ENCODE peak calls at places on chromosome 15, in nine cellular contexts. W, Z, G, C, H, Y, T, N and L are unnamed samples.

GRCh38 chr15:57281357-57281756 is 94.9 kb upstream of the CGNL1 start:
- DNase-seq in Y (no peak), T (no peak), C (no peak), H (no peak), Z (no peak), W (no peak), G (no peak), N (peak; percentile 52), L (no peak)

GRCh38 chr15:60020736-60021135 is 16.6 kb downstream of the FOXB1 start:
- DNase-seq in T (no peak), G (no peak), W (no peak), C (no peak), N (no peak), Y (no peak), Z (no peak), H (no peak), L (no peak)

GRCh38 chr15:67917037-67917436 is 77.2 kb upstream of the RNU6-1 start:
- DNase-seq in W (no peak), G (no peak), Y (no peak), H (no peak), N (no peak), Z (peak; percentile 81), C (no peak), T (no peak), L (no peak)

GRCh38 chr15:22960587-22960986 is 19.6 kb downstream of the CYFIP1 start:
- DNase-seq in W (no peak), Z (no peak), N (no peak), Y (no peak), T (no peak), H (no peak), G (no peak), C (no peak), L (no peak)

GRCh38 chr15:55221090-55222011 is 24.6 kb upstream of the RSL24D1 start:
- DNase-seq in Y (no peak), H (no peak), N (peak; percentile 35), W (peak; percentile 18), C (peak; percentile 83), G (no peak), T (no peak), Z (no peak), L (peak; percentile 78)

GRCh38 chr15:32844118-32844711 is 126.4 kb downstream of the GREM1 start:
- DNase-seq in G (no peak), Z (no peak), H (no peak), W (peak; percentile 28), T (no peak), C (no peak), Y (no peak), N (peak; percentile 60), L (peak; percentile 30)

GRCh38 chr15:58864602-58865419 is 68.7 kb downstream of the SLTM start:
- DNase-seq in C (no peak), W (peak; percentile 13), H (no peak), N (peak; percentile 80), G (no peak), Z (no peak), T (no peak), Y (peak; percentile 58), L (no peak)

GRCh38 chr15:39594764-39595620 is 14.1 kb downstream of the THBS1 start:
- DNase-seq in T (no peak), N (no peak), Z (no peak), H (no peak), C (peak; percentile 35), W (no peak), G (no peak), Y (no peak), L (no peak)

GRCh38 chr15:88002721-88003120 is 253.8 kb downstream of the NTRK3 start:
- DNase-seq in C (no peak), H (no peak), G (no peak), W (no peak), Y (no peak), Z (no peak), N (no peak), T (no peak), L (no peak)

GRCh38 chr15:100780208-100780800 is 99.3 kb upstream of the ALDH1A3 start:
- DNase-seq in Y (peak; percentile 5), Z (peak; percentile 15), C (no peak), T (no peak), H (no peak), N (no peak), W (no peak), G (no peak), L (no peak)

GRCh38 chr15:67915374-67916050 is 75.7 kb upstream of the RNU6-1 start:
- DNase-seq in T (no peak), H (no peak), C (no peak), W (peak; percentile 36), G (peak; percentile 77), Z (peak; percentile 72), N (peak; percentile 56), Y (peak; percentile 58), L (no peak)

GRCh38 chr15:39598958-39599845 is 18.3 kb downstream of the THBS1 start:
- DNase-seq in W (no peak), Z (no peak), T (no peak), G (no peak), Y (no peak), H (no peak), C (peak; percentile 23), N (no peak), L (no peak)

GRCh38 chr15:101615414-101615985 is 36.7 kb downstream of the TM2D3 start:
- DNase-seq in Z (no peak), C (no peak), T (no peak), W (no peak), Y (peak; percentile 38), G (no peak), N (no peak), H (no peak), L (no peak)

GRCh38 chr15:51600114-51600513 is 22.5 kb downstream of the DMXL2 start:
- DNase-seq in N (no peak), H (no peak), Z (no peak), C (peak; percentile 69), T (no peak), G (no peak), Y (no peak), W (no peak), L (peak; percentile 79)

GRCh38 chr15:62928242-62928995 is 114.1 kb upstream of the TPM1 start:
- DNase-seq in G (no peak), C (peak; percentile 91), N (no peak), W (peak; percentile 33), Z (no peak), Y (no peak), H (no peak), T (no peak), L (peak; percentile 57)

GRCh38 chr15:90891346-90891949 is 7.1 kb downstream of the FES start:
- DNase-seq in H (no peak), G (no peak), W (no peak), C (no peak), N (no peak), Y (no peak), Z (no peak), T (no peak), L (no peak)

GRCh38 chr15:73079570-73079969 is 27.3 kb downstream of the NEO1 start:
- DNase-seq in G (no peak), Z (no peak), T (no peak), C (no peak), Y (no peak), H (no peak), W (no peak), N (no peak), L (no peak)
- H3K27ac ChIP-seq in G (peak overlapping the region; percentile 35), Z (no peak overlapping the region), T (no peak overlapping the region), C (no peak overlapping the region), Y (no peak overlapping the region), H (no peak overlapping the region), W (no peak overlapping the region), N (no peak overlapping the region), L (no peak overlapping the region)

GRCh38 chr15:92954578-92954977 is 54.5 kb downstream of the CHD2 start:
- DNase-seq in W (peak; percentile 13), H (no peak), Z (no peak), G (no peak), C (no peak), Y (no peak), T (no peak), N (peak; percentile 50), L (no peak)
- TF ChIP-seq CTCF in W (peak; percentile 34), H (peak; percentile 26), Z (no peak), G (peak; percentile 19), C (peak; percentile 50), Y (no peak), T (no peak), N (peak; percentile 61), L (no peak)

GRCh38 chr15:89808160-89808870 is 6.3 kb downstream of the ANPEP start:
- DNase-seq in N (no peak), C (no peak), G (no peak), Z (no peak), H (no peak), Y (no peak), T (no peak), W (no peak), L (no peak)
- H3K27ac ChIP-seq in N (no peak overlapping the region), C (no peak overlapping the region), G (no peak overlapping the region), Z (no peak overlapping the region), H (no peak overlapping the region), Y (no peak overlapping the region), T (no peak overlapping the region), W (no peak overlapping the region), L (peak overlapping the region; percentile 89)

GRCh38 chr15:74820056-74820455 is 6.4 kb upstream of the CPLX3 start:
- DNase-seq in Z (no peak), Y (no peak), W (no peak), H (no peak), N (no peak), C (no peak), T (no peak), G (no peak), L (no peak)

GRCh38 chr15:74816624-74817369 is 4.2 kb downstream of the LMAN1L start:
- DNase-seq in C (no peak), N (peak; percentile 26), W (no peak), G (peak; percentile 54), Y (no peak), T (no peak), Z (no peak), H (no peak), L (no peak)

GRCh38 chr15:74815121-74815933 is 2.7 kb downstream of the LMAN1L start:
- DNase-seq in Z (no peak), Y (no peak), T (no peak), W (no peak), H (no peak), C (no peak), G (peak; percentile 82), N (no peak), L (no peak)

GRCh38 chr15:74815961-74816360 is 3.3 kb downstream of the LMAN1L start:
- DNase-seq in C (no peak), W (no peak), T (no peak), N (no peak), Y (no peak), H (no peak), G (no peak), Z (no peak), L (no peak)

DNA sequence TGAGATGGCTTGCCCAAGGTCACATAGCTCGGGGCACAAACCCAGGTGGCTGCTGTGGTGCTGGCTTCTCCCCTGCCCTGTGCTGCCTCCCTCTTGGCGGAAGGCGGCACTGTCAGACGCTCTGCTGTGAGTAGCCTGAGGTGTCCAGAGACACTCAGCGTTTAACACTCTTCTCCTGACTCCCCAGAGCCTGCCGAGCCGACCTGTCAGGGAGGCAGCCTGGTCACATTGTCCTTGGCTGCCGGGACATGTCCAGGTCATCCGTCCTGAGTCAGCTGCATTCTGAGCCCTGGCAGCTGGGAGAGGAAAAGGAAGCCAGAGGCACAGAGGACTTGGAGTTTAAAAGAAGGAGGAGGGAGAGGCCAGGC is 4.7 kb downstream of the LMAN1L start:
- DNase-seq in Y (no peak), T (no peak), H (no peak), C (peak; percentile 62), W (peak; percentile 42), G (peak; percentile 66), N (no peak), Z (no peak), L (peak; percentile 76)
- TF ChIP-seq CTCF in Y (no peak), T (peak; percentile 26), H (no peak), C (peak; percentile 73), W (peak; percentile 11), G (peak; percentile 31), N (peak; percentile 34), Z (no peak), L (peak; percentile 68)